ENCODE peak calls at places on chromosomes 6 and 20, in ten cellular contexts. One of them, this sample, is unnamed.
A peak's percentile ranks its signal among the peaks of the same experiment; 100 is the strongest.

GRCh38 chr20:25195962-25196700 is 619 bp downstream of the ENTPD6 start:
- DNase-seq in colonic mucosa: peak; percentile 87
- DNase-seq in CD4-positive, alpha-beta T cell: no peak
- DNase-seq in heart left ventricle: peak; percentile 51
- DNase-seq in BJ: no peak
- DNase-seq in cardiac fibroblast: peak; percentile 17
- DNase-seq in GM20000: peak; percentile 44
- DNase-seq in GM12865: peak; percentile 18
- DNase-seq in fibroblast of pulmonary artery: no peak
- DNase-seq in A549: peak; percentile 32
- DNase-seq in this sample: peak; percentile 3

GRCh38 chr20:42530855-42531674 is 658.6 kb downstream of the PTPRT start:
- DNase-seq in A549: peak; percentile 33
- DNase-seq in colonic mucosa: no peak
- DNase-seq in heart left ventricle: no peak
- DNase-seq in CD4-positive, alpha-beta T cell: no peak
- DNase-seq in fibroblast of pulmonary artery: peak; percentile 3
- DNase-seq in GM12865: peak; percentile 39
- DNase-seq in GM20000: peak; percentile 32
- DNase-seq in cardiac fibroblast: peak; percentile 6
- DNase-seq in BJ: no peak
- DNase-seq in this sample: peak; percentile 34

GRCh38 chr6:136244061-136244616 is 6.0 kb downstream of the MTFR2 start:
- DNase-seq in colonic mucosa: no peak
- DNase-seq in A549: no peak
- DNase-seq in BJ: peak; percentile 9
- DNase-seq in cardiac fibroblast: peak; percentile 70
- DNase-seq in fibroblast of pulmonary artery: peak; percentile 50
- DNase-seq in GM12865: no peak
- DNase-seq in CD4-positive, alpha-beta T cell: no peak
- DNase-seq in heart left ventricle: no peak
- DNase-seq in GM20000: no peak
- DNase-seq in this sample: no peak

GRCh38 chr6:49151461-49151860 is 311.6 kb downstream of the MMUT start:
- DNase-seq in fibroblast of pulmonary artery: no peak
- DNase-seq in colonic mucosa: no peak
- DNase-seq in BJ: no peak
- DNase-seq in A549: no peak
- DNase-seq in CD4-positive, alpha-beta T cell: no peak
- DNase-seq in heart left ventricle: no peak
- DNase-seq in GM12865: no peak
- DNase-seq in cardiac fibroblast: peak; percentile 34
- DNase-seq in GM20000: no peak
- DNase-seq in this sample: no peak

GRCh38 chr20:61748376-61748775 is 317.3 kb downstream of the TAF4 start:
- DNase-seq in cardiac fibroblast: peak; percentile 30
- DNase-seq in BJ: no peak
- DNase-seq in heart left ventricle: no peak
- DNase-seq in A549: no peak
- DNase-seq in GM20000: no peak
- DNase-seq in GM12865: no peak
- DNase-seq in fibroblast of pulmonary artery: no peak
- DNase-seq in colonic mucosa: no peak
- DNase-seq in CD4-positive, alpha-beta T cell: no peak
- DNase-seq in this sample: no peak

GRCh38 chr6:6946477-6947145 is 161.2 kb upstream of the RREB1 start:
- DNase-seq in GM20000: no peak
- DNase-seq in GM12865: no peak
- DNase-seq in fibroblast of pulmonary artery: no peak
- DNase-seq in colonic mucosa: no peak
- DNase-seq in CD4-positive, alpha-beta T cell: no peak
- DNase-seq in A549: no peak
- DNase-seq in heart left ventricle: no peak
- DNase-seq in BJ: no peak
- DNase-seq in cardiac fibroblast: no peak
- DNase-seq in this sample: no peak

GRCh38 chr6:130190701-130191375 is 31.9 kb downstream of the SAMD3 start:
- DNase-seq in colonic mucosa: no peak
- DNase-seq in heart left ventricle: no peak
- DNase-seq in GM12865: no peak
- DNase-seq in fibroblast of pulmonary artery: no peak
- DNase-seq in BJ: no peak
- DNase-seq in cardiac fibroblast: no peak
- DNase-seq in A549: no peak
- DNase-seq in GM20000: no peak
- DNase-seq in CD4-positive, alpha-beta T cell: no peak
- DNase-seq in this sample: no peak

GRCh38 chr6:55474386-55474785 is 104.6 kb downstream of the HMGCLL1 start:
- DNase-seq in fibroblast of pulmonary artery: no peak
- DNase-seq in CD4-positive, alpha-beta T cell: no peak
- DNase-seq in BJ: no peak
- DNase-seq in A549: no peak
- DNase-seq in GM20000: no peak
- DNase-seq in GM12865: no peak
- DNase-seq in cardiac fibroblast: peak; percentile 27
- DNase-seq in heart left ventricle: no peak
- DNase-seq in colonic mucosa: no peak
- DNase-seq in this sample: no peak

GRCh38 chr20:23583526-23583925 is 15.2 kb upstream of the CST9L start:
- DNase-seq in A549: no peak
- DNase-seq in GM20000: no peak
- DNase-seq in GM12865: no peak
- DNase-seq in heart left ventricle: no peak
- DNase-seq in colonic mucosa: no peak
- DNase-seq in BJ: no peak
- DNase-seq in fibroblast of pulmonary artery: no peak
- DNase-seq in CD4-positive, alpha-beta T cell: no peak
- DNase-seq in cardiac fibroblast: no peak
- DNase-seq in this sample: no peak

GRCh38 chr20:10539818-10540553 is 104.9 kb downstream of the SLX4IP start:
- DNase-seq in colonic mucosa: no peak
- DNase-seq in BJ: no peak
- DNase-seq in cardiac fibroblast: no peak
- DNase-seq in CD4-positive, alpha-beta T cell: no peak
- DNase-seq in A549: peak; percentile 23
- DNase-seq in GM12865: no peak
- DNase-seq in fibroblast of pulmonary artery: no peak
- DNase-seq in GM20000: no peak
- DNase-seq in heart left ventricle: no peak
- DNase-seq in this sample: no peak

GRCh38 chr6:152598421-152598820 is 38.7 kb downstream of the SYNE1 start:
- DNase-seq in heart left ventricle: no peak
- DNase-seq in fibroblast of pulmonary artery: no peak
- DNase-seq in GM12865: no peak
- DNase-seq in CD4-positive, alpha-beta T cell: no peak
- DNase-seq in BJ: no peak
- DNase-seq in colonic mucosa: no peak
- DNase-seq in A549: no peak
- DNase-seq in cardiac fibroblast: peak; percentile 61
- DNase-seq in GM20000: no peak
- DNase-seq in this sample: no peak

GRCh38 chr20:53411129-53411528 is 182.5 kb downstream of the ZNF217 start:
- DNase-seq in GM12865: no peak
- DNase-seq in BJ: no peak
- DNase-seq in CD4-positive, alpha-beta T cell: no peak
- DNase-seq in heart left ventricle: no peak
- DNase-seq in GM20000: no peak
- DNase-seq in fibroblast of pulmonary artery: no peak
- DNase-seq in cardiac fibroblast: no peak
- DNase-seq in colonic mucosa: no peak
- DNase-seq in A549: no peak
- DNase-seq in this sample: no peak

GRCh38 chr20:31712564-31713311 is 9.9 kb downstream of the BCL2L1 start:
- DNase-seq in heart left ventricle: peak; percentile 87
- DNase-seq in A549: peak; percentile 95
- DNase-seq in BJ: no peak
- DNase-seq in GM12865: no peak
- DNase-seq in GM20000: no peak
- DNase-seq in CD4-positive, alpha-beta T cell: no peak
- DNase-seq in colonic mucosa: peak; percentile 73
- DNase-seq in cardiac fibroblast: peak; percentile 97
- DNase-seq in fibroblast of pulmonary artery: peak; percentile 93
- DNase-seq in this sample: peak; percentile 91

GRCh38 chr6:158174514-158174913 is 6.4 kb downstream of the GTF2H5 start:
- DNase-seq in CD4-positive, alpha-beta T cell: no peak
- DNase-seq in colonic mucosa: no peak
- DNase-seq in GM20000: no peak
- DNase-seq in heart left ventricle: no peak
- DNase-seq in GM12865: no peak
- DNase-seq in cardiac fibroblast: peak; percentile 96
- DNase-seq in A549: no peak
- DNase-seq in fibroblast of pulmonary artery: peak; percentile 95
- DNase-seq in BJ: peak; percentile 83
- DNase-seq in this sample: no peak

GRCh38 chr20:25380945-25381614 is 9.6 kb downstream of the ABHD12 start:
- DNase-seq in cardiac fibroblast: no peak
- DNase-seq in BJ: no peak
- DNase-seq in CD4-positive, alpha-beta T cell: no peak
- DNase-seq in colonic mucosa: no peak
- DNase-seq in heart left ventricle: no peak
- DNase-seq in GM12865: no peak
- DNase-seq in GM20000: no peak
- DNase-seq in A549: no peak
- DNase-seq in fibroblast of pulmonary artery: no peak
- DNase-seq in this sample: no peak

GRCh38 chr6:134754013-134754690 is 195.7 kb downstream of the ALDH8A1 start:
- DNase-seq in GM12865: no peak
- DNase-seq in GM20000: no peak
- DNase-seq in colonic mucosa: no peak
- DNase-seq in BJ: no peak
- DNase-seq in cardiac fibroblast: no peak
- DNase-seq in heart left ventricle: no peak
- DNase-seq in fibroblast of pulmonary artery: no peak
- DNase-seq in CD4-positive, alpha-beta T cell: no peak
- DNase-seq in A549: no peak
- DNase-seq in this sample: no peak

GRCh38 chr6:138570716-138571020 is 71.4 kb upstream of the NHSL1 start:
- DNase-seq in cardiac fibroblast: no peak
- DNase-seq in GM12865: no peak
- DNase-seq in colonic mucosa: no peak
- DNase-seq in GM20000: no peak
- DNase-seq in CD4-positive, alpha-beta T cell: no peak
- DNase-seq in A549: no peak
- DNase-seq in BJ: no peak
- DNase-seq in heart left ventricle: no peak
- DNase-seq in fibroblast of pulmonary artery: no peak
- DNase-seq in this sample: no peak

GRCh38 chr20:44258226-44258890 is 11.2 kb downstream of the GDAP1L1 start:
- DNase-seq in BJ: no peak
- DNase-seq in cardiac fibroblast: no peak
- DNase-seq in fibroblast of pulmonary artery: no peak
- DNase-seq in A549: no peak
- DNase-seq in GM12865: no peak
- DNase-seq in colonic mucosa: no peak
- DNase-seq in heart left ventricle: no peak
- DNase-seq in GM20000: no peak
- DNase-seq in CD4-positive, alpha-beta T cell: no peak
- DNase-seq in this sample: no peak

GRCh38 chr6:26258199-26258977 is 106.6 kb upstream of the BTN3A2 start:
- DNase-seq in A549: no peak
- DNase-seq in GM20000: no peak
- DNase-seq in cardiac fibroblast: no peak
- DNase-seq in GM12865: peak; percentile 21
- DNase-seq in CD4-positive, alpha-beta T cell: no peak
- DNase-seq in fibroblast of pulmonary artery: no peak
- DNase-seq in BJ: no peak
- DNase-seq in colonic mucosa: no peak
- DNase-seq in heart left ventricle: no peak
- DNase-seq in this sample: no peak
- TF ChIP-seq CTCF in A549: no peak
- TF ChIP-seq CTCF in GM20000: peak; percentile 12
- TF ChIP-seq CTCF in cardiac fibroblast: peak; percentile 15
- TF ChIP-seq CTCF in GM12865: peak; percentile 13
- TF ChIP-seq CTCF in CD4-positive, alpha-beta T cell: no peak
- TF ChIP-seq CTCF in fibroblast of pulmonary artery: peak; percentile 30
- TF ChIP-seq CTCF in BJ: peak; percentile 5
- TF ChIP-seq CTCF in colonic mucosa: no peak
- TF ChIP-seq CTCF in heart left ventricle: no peak
- TF ChIP-seq CTCF in this sample: no peak

GRCh38 chr20:45592574-45593189 is 13.6 kb upstream of the WFDC8 start:
- DNase-seq in GM12865: peak; percentile 77
- DNase-seq in A549: peak; percentile 74
- DNase-seq in BJ: no peak
- DNase-seq in colonic mucosa: peak; percentile 32
- DNase-seq in GM20000: peak; percentile 40
- DNase-seq in fibroblast of pulmonary artery: peak; percentile 47
- DNase-seq in CD4-positive, alpha-beta T cell: no peak
- DNase-seq in cardiac fibroblast: peak; percentile 58
- DNase-seq in heart left ventricle: no peak
- DNase-seq in this sample: peak; percentile 63
- TF ChIP-seq CTCF in GM12865: peak; percentile 81
- TF ChIP-seq CTCF in A549: peak; percentile 69
- TF ChIP-seq CTCF in BJ: peak; percentile 60
- TF ChIP-seq CTCF in colonic mucosa: peak; percentile 53
- TF ChIP-seq CTCF in GM20000: peak; percentile 40
- TF ChIP-seq CTCF in fibroblast of pulmonary artery: peak; percentile 58
- TF ChIP-seq CTCF in CD4-positive, alpha-beta T cell: peak; percentile 48
- TF ChIP-seq CTCF in cardiac fibroblast: peak; percentile 63
- TF ChIP-seq CTCF in heart left ventricle: peak; percentile 10
- TF ChIP-seq CTCF in this sample: peak; percentile 91

GRCh38 chr6:71608646-71609045 is 277.7 kb upstream of the RIMS1 start:
- DNase-seq in A549: no peak
- DNase-seq in CD4-positive, alpha-beta T cell: no peak
- DNase-seq in GM12865: no peak
- DNase-seq in colonic mucosa: no peak
- DNase-seq in cardiac fibroblast: peak; percentile 53
- DNase-seq in fibroblast of pulmonary artery: no peak
- DNase-seq in BJ: no peak
- DNase-seq in heart left ventricle: no peak
- DNase-seq in GM20000: no peak
- DNase-seq in this sample: peak; percentile 29
- TF ChIP-seq CTCF in A549: no peak
- TF ChIP-seq CTCF in CD4-positive, alpha-beta T cell: no peak
- TF ChIP-seq CTCF in GM12865: no peak
- TF ChIP-seq CTCF in colonic mucosa: no peak
- TF ChIP-seq CTCF in cardiac fibroblast: no peak
- TF ChIP-seq CTCF in fibroblast of pulmonary artery: no peak
- TF ChIP-seq CTCF in BJ: no peak
- TF ChIP-seq CTCF in heart left ventricle: no peak
- TF ChIP-seq CTCF in GM20000: no peak
- TF ChIP-seq CTCF in this sample: no peak

DNA sequence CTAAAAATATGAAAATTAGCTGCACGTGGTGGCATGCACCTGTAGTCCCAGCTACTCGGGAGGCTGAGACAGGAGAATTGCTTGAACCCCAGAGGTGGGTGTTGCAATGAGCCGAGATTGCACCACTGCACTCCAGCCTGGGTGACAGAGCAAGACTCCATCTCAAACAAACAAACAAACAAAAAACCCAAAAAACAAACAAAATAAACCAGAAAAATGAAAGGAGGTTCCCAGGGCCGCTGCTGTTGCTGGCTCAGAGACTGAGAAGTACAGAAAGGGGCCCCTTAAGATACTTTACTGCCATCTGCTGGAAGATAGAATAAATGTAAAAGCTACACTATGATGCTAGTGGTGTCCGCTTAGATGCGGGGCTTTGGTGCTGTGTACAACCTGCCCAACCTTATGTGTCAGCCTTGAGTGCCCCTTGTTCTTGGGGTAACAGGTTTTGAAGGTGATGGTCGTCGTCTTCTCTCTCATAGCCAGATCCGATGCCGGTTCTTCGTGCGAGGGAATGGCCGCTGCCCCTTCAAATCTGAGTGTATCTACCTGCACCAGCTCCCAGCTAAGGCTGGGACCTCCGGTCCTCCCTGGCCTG is 2.8 kb upstream of the FANCE start:
- DNase-seq in GM12865: peak; percentile 77
- DNase-seq in CD4-positive, alpha-beta T cell: no peak
- DNase-seq in fibroblast of pulmonary artery: peak; percentile 78
- DNase-seq in cardiac fibroblast: peak; percentile 81
- DNase-seq in GM20000: peak; percentile 91
- DNase-seq in colonic mucosa: no peak
- DNase-seq in A549: peak; percentile 60
- DNase-seq in heart left ventricle: no peak
- DNase-seq in BJ: no peak
- DNase-seq in this sample: peak; percentile 37
- TF ChIP-seq CTCF in GM12865: peak; percentile 56
- TF ChIP-seq CTCF in CD4-positive, alpha-beta T cell: peak; percentile 88
- TF ChIP-seq CTCF in fibroblast of pulmonary artery: peak; percentile 60
- TF ChIP-seq CTCF in cardiac fibroblast: peak; percentile 70
- TF ChIP-seq CTCF in GM20000: peak; percentile 33
- TF ChIP-seq CTCF in colonic mucosa: peak; percentile 66
- TF ChIP-seq CTCF in A549: peak; percentile 66
- TF ChIP-seq CTCF in heart left ventricle: peak; percentile 75
- TF ChIP-seq CTCF in BJ: peak; percentile 64
- TF ChIP-seq CTCF in this sample: peak; percentile 71

This sample was measured in Calu3.